ENCODE peak calls at places on chromosomes 4 and X, in five cellular contexts. R, W, C, E and Y are unnamed samples.

GRCh38 chr4:2503809-2504208 is 32.6 kb upstream of the FAM193A start:
- DNase-seq in E (no peak), W (no peak), C (no peak), R (no peak), Y (no peak)

GRCh38 chr4:176611954-176612353 is 180.8 kb downstream of the VEGFC start:
- DNase-seq in R (no peak), W (no peak), C (no peak), E (no peak), Y (no peak)

GRCh38 chrX:77426811-77427210 is 20.4 kb upstream of the FGF16 start:
- DNase-seq in R (peak), W (no peak), C (no peak), E (no peak), Y (no peak)

GRCh38 chrX:123563167-123563566 is 169.7 kb downstream of the THOC2 start:
- DNase-seq in R (no peak), W (no peak), C (no peak), E (no peak), Y (no peak)

GRCh38 chrX:34578237-34578636 is 78.8 kb downstream of the TMEM47 start:
- DNase-seq in W (no peak), C (no peak), E (no peak), R (peak), Y (peak)

GRCh38 chr4:171651071-171651470 is 162.1 kb upstream of the GALNTL6 start:
- DNase-seq in R (no peak), E (no peak), C (no peak), W (no peak), Y (no peak)

GRCh38 chrX:63513825-63514574 is 162.9 kb upstream of the SPIN4 start:
- DNase-seq in E (no peak), R (peak), W (no peak), C (no peak), Y (peak)

GRCh38 chr4:110515676-110516075 is 39.7 kb downstream of the ENPEP start:
- DNase-seq in E (no peak), W (no peak), C (no peak), R (no peak), Y (no peak)

GRCh38 chr4:144174401-144175067 is 34.0 kb upstream of the GYPA start:
- DNase-seq in C (no peak), E (peak), R (peak), W (no peak), Y (peak)

GRCh38 chr4:127311371-127311770 is 321.4 kb upstream of the INTU start:
- DNase-seq in R (no peak), W (no peak), C (no peak), E (no peak), Y (no peak)

GRCh38 chrX:77493677-77494553 is 46.7 kb downstream of the FGF16 start:
- DNase-seq in W (no peak), C (peak), R (peak), E (no peak), Y (peak)

GRCh38 chr4:69078852-69079251 is 17.4 kb upstream of the UGT2B7 start:
- DNase-seq in C (peak), R (no peak), W (no peak), E (no peak), Y (no peak)

GRCh38 chrX:113873056-113873455 is 710.8 kb upstream of the HTR2C start:
- DNase-seq in R (no peak), E (no peak), C (no peak), W (no peak), Y (no peak)
- H3K27ac ChIP-seq in R (no peak), E (no peak), C (no peak), W (no peak), Y (no peak)

GRCh38 chr4:70994387-70995099 is 1.1 kb downstream of the DCK start:
- DNase-seq in R (no peak), W (no peak), C (no peak), E (no peak), Y (no peak)
- H3K4me3 ChIP-seq in R (peak), W (peak), C (peak), E (peak), Y (peak)

DNA sequence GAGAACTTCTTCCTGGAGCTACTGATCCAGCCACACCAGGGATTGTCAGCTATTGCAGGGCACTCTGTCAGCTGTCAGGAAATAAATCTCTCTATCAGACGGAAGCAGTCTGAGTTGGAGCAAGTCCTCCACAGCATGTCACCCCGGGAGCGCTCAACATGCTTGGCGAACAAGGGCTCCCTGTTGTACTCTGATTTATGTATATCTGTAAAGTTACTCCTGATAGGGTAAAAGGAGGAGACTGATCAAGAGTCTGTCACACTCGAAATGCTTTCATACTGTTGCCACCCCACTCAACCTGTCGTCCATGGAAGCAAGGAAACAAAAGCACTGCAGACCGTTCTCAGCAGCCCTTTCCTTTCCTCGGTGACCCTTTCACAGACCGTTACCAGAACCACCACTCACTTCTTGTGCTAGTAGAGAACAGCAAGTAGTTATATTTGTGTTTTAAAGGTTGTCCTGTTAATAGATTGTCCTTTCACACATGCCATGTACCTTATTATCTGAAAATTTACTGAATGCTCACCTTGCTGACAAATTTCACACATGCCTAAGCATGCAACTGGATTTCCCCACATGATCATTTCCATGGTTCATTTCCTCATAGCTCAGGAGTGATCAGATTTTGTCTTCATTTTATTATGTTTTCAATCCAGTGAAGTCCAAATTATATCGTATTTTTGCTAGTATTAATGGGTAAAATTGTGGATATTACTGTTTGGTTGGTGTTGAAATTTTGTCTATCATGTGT is 2108.9 kb upstream of the TENM3 start:
- DNase-seq in C (peak), W (no peak), E (no peak), R (no peak), Y (no peak)
- H3K27ac ChIP-seq in C (no peak), W (no peak), E (no peak), R (no peak), Y (no peak)

GRCh38 chr4:76898385-76898692 is 395 bp upstream of the SOWAHB start:
- DNase-seq in W (no peak), R (no peak), C (no peak), E (no peak), Y (no peak)
- H3K4me3 ChIP-seq in W (peak), R (peak), C (peak), E (peak), Y (peak)

DNA sequence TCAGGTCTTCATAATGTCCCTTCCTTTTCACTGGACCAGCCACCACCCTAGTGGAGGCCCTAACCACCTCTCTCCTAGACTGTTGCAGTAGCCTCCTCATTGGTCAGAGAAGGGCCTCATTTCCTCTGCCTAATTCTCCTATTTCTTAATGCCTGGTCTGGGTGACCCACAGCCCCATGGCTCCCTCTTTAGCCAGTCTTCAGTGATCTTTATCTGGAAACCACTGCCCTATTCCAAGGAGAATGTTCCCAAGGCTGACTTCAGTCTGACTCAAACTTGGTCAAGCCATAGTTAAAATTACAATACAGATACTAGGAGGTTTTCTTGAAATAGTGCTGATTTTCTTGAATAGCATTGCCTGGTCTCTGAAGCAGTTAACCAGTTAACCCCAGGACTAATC is 53.6 kb upstream of the PRPS1 start:
- DNase-seq in E (no peak), R (peak), W (no peak), C (no peak), Y (peak)
- H3K27ac ChIP-seq in E (no peak), R (peak), W (no peak), C (no peak), Y (peak)

GRCh38 chr4:6768539-6768905 is 14.0 kb upstream of the KIAA0232 start:
- DNase-seq in E (no peak), C (no peak), R (peak), W (peak), Y (no peak)

GRCh38 chr4:6767341-6767724 is 15.2 kb upstream of the KIAA0232 start:
- DNase-seq in C (peak), E (no peak), R (no peak), W (no peak), Y (no peak)

GRCh38 chr4:6769984-6770420 is 12.5 kb upstream of the KIAA0232 start:
- DNase-seq in C (no peak), R (no peak), W (no peak), E (no peak), Y (no peak)

GRCh38 chr4:6769138-6769983 is 13.2 kb upstream of the KIAA0232 start:
- DNase-seq in C (peak), R (no peak), W (no peak), E (no peak), Y (no peak)

DNA sequence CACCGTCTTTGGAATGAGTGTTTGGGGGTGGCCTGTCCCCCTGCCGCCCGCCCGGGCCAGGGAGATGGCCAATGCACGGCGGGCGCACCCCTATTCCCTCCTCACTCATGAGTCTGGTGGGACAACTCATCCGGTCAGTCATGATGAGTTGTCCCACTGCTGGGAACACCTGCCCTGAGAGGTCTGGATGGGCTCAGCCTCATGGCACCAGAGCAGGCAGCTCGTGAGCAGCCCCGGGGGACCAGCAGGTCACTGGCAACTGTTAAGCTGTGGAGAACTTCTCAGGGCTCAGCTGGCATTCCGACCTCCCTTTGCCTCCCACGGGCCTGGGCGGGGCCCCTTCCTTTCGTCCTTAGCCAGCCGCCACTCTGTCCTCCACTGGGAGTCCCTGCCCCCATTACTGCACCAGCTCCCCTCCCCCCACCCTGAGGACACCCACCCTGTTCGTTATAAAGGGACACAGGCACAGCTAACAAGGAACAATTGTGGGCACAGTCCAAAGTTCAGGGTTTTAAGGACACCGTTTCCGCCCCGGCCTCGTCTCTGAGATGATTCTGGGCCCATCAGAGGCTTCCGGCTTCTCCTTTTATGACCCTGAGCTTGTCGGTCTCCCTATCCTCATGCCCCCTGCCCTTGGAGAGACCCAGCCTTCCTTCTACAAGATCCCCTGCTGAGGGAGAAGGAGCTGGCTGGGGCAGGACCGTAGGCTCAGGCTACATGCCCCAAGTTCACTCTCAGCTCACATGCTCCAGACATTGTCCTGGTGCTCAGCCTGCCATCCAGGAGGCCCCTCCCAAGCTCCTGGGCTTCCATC is 14.6 kb upstream of the KIAA0232 start:
- DNase-seq in C (peak), E (no peak), W (no peak), R (no peak), Y (no peak)
- H3K4me3 ChIP-seq in C (no peak), E (no peak), W (no peak), R (no peak), Y (no peak)